ENCODE peak calls at places on chromosomes 12 and 14, in five cellular contexts. One of them, this sample, is unnamed.

GRCh38 chr12:71760471-71760870 is 5.8 kb downstream of the RAB21 start:
- DNase-seq in anterior cingulate cortex: no peak
- DNase-seq in HFFc6: no peak
- DNase-seq in GM03348: no peak
- DNase-seq in ACHN: no peak
- DNase-seq in this sample: no peak

GRCh38 chr14:95948608-95949007 is 72.0 kb downstream of the TUNAR start:
- DNase-seq in anterior cingulate cortex: no peak
- DNase-seq in HFFc6: no peak
- DNase-seq in GM03348: no peak
- DNase-seq in ACHN: no peak
- DNase-seq in this sample: no peak

GRCh38 chr12:59452259-59452658 is 143.6 kb upstream of the SLC16A7 start:
- DNase-seq in anterior cingulate cortex: no peak
- DNase-seq in HFFc6: peak
- DNase-seq in GM03348: peak
- DNase-seq in ACHN: peak
- DNase-seq in this sample: no peak

GRCh38 chr12:26319511-26319910 is 124.1 kb downstream of the SSPN start:
- DNase-seq in anterior cingulate cortex: no peak
- DNase-seq in HFFc6: peak
- DNase-seq in GM03348: peak
- DNase-seq in ACHN: peak
- DNase-seq in this sample: no peak

GRCh38 chr12:13178568-13179158 is 17.9 kb upstream of the EMP1 start:
- DNase-seq in anterior cingulate cortex: no peak
- DNase-seq in HFFc6: no peak
- DNase-seq in GM03348: no peak
- DNase-seq in ACHN: no peak
- DNase-seq in this sample: no peak

GRCh38 chr12:84757978-84758377 is 154.6 kb downstream of the SLC6A15 start:
- DNase-seq in anterior cingulate cortex: no peak
- DNase-seq in HFFc6: peak
- DNase-seq in GM03348: peak
- DNase-seq in ACHN: no peak
- DNase-seq in this sample: no peak

GRCh38 chr14:21300892-21301291 is 21.0 kb downstream of the RPGRIP1 start:
- DNase-seq in anterior cingulate cortex: no peak
- DNase-seq in HFFc6: no peak
- DNase-seq in GM03348: peak
- DNase-seq in ACHN: peak
- DNase-seq in this sample: peak

GRCh38 chr12:53078425-53079225 is 565 bp downstream of the SPRYD3 start:
- DNase-seq in anterior cingulate cortex: no peak
- DNase-seq in HFFc6: no peak
- DNase-seq in GM03348: no peak
- DNase-seq in ACHN: no peak
- DNase-seq in this sample: no peak

GRCh38 chr14:85527458-85527857 is 2.5 kb upstream of the FLRT2 start:
- DNase-seq in anterior cingulate cortex: no peak
- DNase-seq in HFFc6: no peak
- DNase-seq in GM03348: peak
- DNase-seq in ACHN: no peak
- DNase-seq in this sample: no peak

GRCh38 chr14:52015411-52016030 is 26.2 kb downstream of the RTRAF start:
- DNase-seq in anterior cingulate cortex: no peak
- DNase-seq in HFFc6: no peak
- DNase-seq in GM03348: peak
- DNase-seq in ACHN: peak
- DNase-seq in this sample: no peak

GRCh38 chr14:46384611-46385010 is 267.0 kb downstream of the RPL10L start:
- DNase-seq in anterior cingulate cortex: no peak
- DNase-seq in HFFc6: no peak
- DNase-seq in GM03348: no peak
- DNase-seq in ACHN: no peak
- DNase-seq in this sample: no peak

GRCh38 chr12:55818140-55818728 is 393 bp downstream of the ORMDL2 start:
- DNase-seq in anterior cingulate cortex: no peak
- DNase-seq in HFFc6: peak
- DNase-seq in GM03348: peak
- DNase-seq in ACHN: peak
- DNase-seq in this sample: no peak

GRCh38 chr12:48336564-48336963 is 14.2 kb downstream of the ZNF641 start:
- DNase-seq in anterior cingulate cortex: no peak
- DNase-seq in HFFc6: no peak
- DNase-seq in GM03348: no peak
- DNase-seq in ACHN: peak
- DNase-seq in this sample: no peak

GRCh38 chr12:79686171-79686570 is 4.6 kb downstream of the PAWR start:
- DNase-seq in anterior cingulate cortex: no peak
- DNase-seq in HFFc6: no peak
- DNase-seq in GM03348: no peak
- DNase-seq in ACHN: peak
- DNase-seq in this sample: no peak

GRCh38 chr12:2163172-2163927 is 110.6 kb downstream of the CACNA1C start:
- DNase-seq in anterior cingulate cortex: no peak
- DNase-seq in HFFc6: no peak
- DNase-seq in GM03348: peak
- DNase-seq in ACHN: no peak
- DNase-seq in this sample: no peak

GRCh38 chr14:100488057-100488456 is 99.2 kb downstream of the BEGAIN start:
- DNase-seq in anterior cingulate cortex: no peak
- DNase-seq in HFFc6: no peak
- DNase-seq in GM03348: no peak
- DNase-seq in ACHN: no peak
- DNase-seq in this sample: no peak

GRCh38 chr12:5114436-5114835 is 70.8 kb downstream of the KCNA5 start:
- DNase-seq in anterior cingulate cortex: no peak
- DNase-seq in HFFc6: no peak
- DNase-seq in GM03348: no peak
- DNase-seq in ACHN: no peak
- DNase-seq in this sample: no peak

GRCh38 chr14:85195872-85196477 is 334.0 kb upstream of the FLRT2 start:
- DNase-seq in anterior cingulate cortex: no peak
- DNase-seq in HFFc6: no peak
- DNase-seq in GM03348: peak
- DNase-seq in ACHN: peak
- DNase-seq in this sample: no peak

GRCh38 chr12:80271770-80272169 is 172.3 kb upstream of the PTPRQ start:
- DNase-seq in anterior cingulate cortex: no peak
- DNase-seq in HFFc6: no peak
- DNase-seq in GM03348: peak
- DNase-seq in ACHN: no peak
- DNase-seq in this sample: no peak

GRCh38 chr14:57390806-57391562 is 598 bp downstream of the NAA30 start:
- DNase-seq in anterior cingulate cortex: peak
- DNase-seq in HFFc6: no peak
- DNase-seq in GM03348: peak
- DNase-seq in ACHN: peak
- DNase-seq in this sample: no peak

GRCh38 chr12:117147639-117148038 is 42.6 kb downstream of the FBXO21 start:
- DNase-seq in anterior cingulate cortex: no peak
- DNase-seq in HFFc6: no peak
- DNase-seq in GM03348: no peak
- DNase-seq in ACHN: no peak
- DNase-seq in this sample: no peak

GRCh38 chr12:15629108-15629507 is 160.1 kb downstream of the EPS8 start:
- DNase-seq in anterior cingulate cortex: no peak
- DNase-seq in HFFc6: peak
- DNase-seq in GM03348: peak
- DNase-seq in ACHN: peak
- DNase-seq in this sample: no peak

GRCh38 chr14:100305446-100306255 is 593 bp downstream of the SLC25A29 start:
- DNase-seq in anterior cingulate cortex: no peak
- DNase-seq in HFFc6: no peak
- DNase-seq in GM03348: peak
- DNase-seq in ACHN: peak
- DNase-seq in this sample: peak

GRCh38 chr12:92063641-92064040 is 82.0 kb downstream of the BTG1 start:
- DNase-seq in anterior cingulate cortex: no peak
- DNase-seq in HFFc6: peak
- DNase-seq in GM03348: no peak
- DNase-seq in ACHN: no peak
- DNase-seq in this sample: no peak